ENCODE peak calls at places on chromosomes 11 and 22, in seven cellular contexts. M is NCI-H1105; Y is kidney tubule cell; E is stomach; S is neural crest cell; V is aorta; U is stimulated activated CD4-positive, alpha-beta T cell treated with anti-CD3 and anti-CD28 coated beads, Interleukin-4, amount 100 ng/mL, for 1 hour. A is an unnamed sample.

GRCh38 chr22:30302810-30303138 is 13.5 kb upstream of the CASTOR1 start:
- DNase-seq in M (no peak), Y (no peak), E (no peak), S (no peak), V (no peak), U (no peak), A (no peak)

GRCh38 chr11:59875856-59876519 is 2.6 kb upstream of the OOSP3 start:
- DNase-seq in M (no peak), Y (no peak), E (no peak), S (no peak), V (no peak), U (no peak), A (no peak)

GRCh38 chr11:71153005-71153395 is 99.4 kb downstream of the SHANK2 start:
- DNase-seq in M (no peak), Y (peak), E (no peak), S (no peak), V (no peak), U (no peak), A (no peak)

GRCh38 chr11:72730243-72730642 is 22.0 kb downstream of the ARAP1 start:
- DNase-seq in M (no peak), Y (no peak), E (no peak), S (no peak), V (no peak), U (no peak), A (no peak)

GRCh38 chr22:49321477-49322055 is 506.1 kb downstream of the BRD1 start:
- DNase-seq in M (no peak), Y (no peak), E (peak), S (no peak), V (peak), U (no peak), A (no peak)

GRCh38 chr11:108890482-108891092 is 225.7 kb downstream of the DDX10 start:
- DNase-seq in M (peak), Y (no peak), E (no peak), S (no peak), V (no peak), U (no peak), A (peak)

GRCh38 chr11:83033972-83034672 is 37.6 kb downstream of the RAB30 start:
- DNase-seq in M (peak), Y (peak), E (peak), S (no peak), V (no peak), U (no peak), A (peak)

GRCh38 chr11:10866893-10867331 is 9.1 kb upstream of the ZBED5 start:
- DNase-seq in M (no peak), Y (peak), E (no peak), S (no peak), V (no peak), U (no peak), A (no peak)

GRCh38 chr22:35749808-35750207 is 32.1 kb downstream of the APOL5 start:
- DNase-seq in M (no peak), Y (peak), E (no peak), S (no peak), V (no peak), U (no peak), A (peak)

GRCh38 chr11:72569966-72570892 is 104.0 kb downstream of the PDE2A start:
- DNase-seq in M (no peak), Y (peak), E (peak), S (no peak), V (no peak), U (no peak), A (no peak)

GRCh38 chr11:67483901-67484665 is 1.3 kb downstream of the AIP start:
- DNase-seq in M (no peak), Y (peak), E (no peak), S (no peak), V (no peak), U (no peak), A (no peak)

GRCh38 chr11:107567739-107568335 is 2.3 kb upstream of the ALKBH8 start:
- DNase-seq in M (no peak), Y (no peak), E (no peak), S (no peak), V (no peak), U (no peak), A (peak)

GRCh38 chr11:18225906-18226305 is 10.7 kb downstream of the SAA4 start:
- DNase-seq in M (no peak), Y (no peak), E (no peak), S (no peak), V (no peak), U (no peak), A (no peak)